ENCODE peak calls at places on chromosomes 12 and 14, in five cellular contexts. M, O, G, I and L are unnamed samples.

GRCh38 chr14:88668448-88669116 is 105.7 kb downstream of the ZC3H14 start:
- DNase-seq in M (no peak), I (no peak), G (no peak), O (no peak), L (no peak)

GRCh38 chr12:13230500-13230899 is 34.0 kb downstream of the EMP1 start:
- DNase-seq in O (no peak), G (no peak), I (no peak), M (no peak), L (no peak)

GRCh38 chr12:122834229-122834920 is 882 bp upstream of the HIP1R start:
- DNase-seq in G (peak), M (no peak), I (peak), O (peak), L (peak)

GRCh38 chr12:94148841-94149780 is 734 bp downstream of the PLXNC1 start:
- DNase-seq in I (no peak), O (no peak), M (no peak), G (peak), L (no peak)

GRCh38 chr12:5912437-5913334 is 32.4 kb downstream of the ANO2 start:
- DNase-seq in G (no peak), M (no peak), I (no peak), O (no peak), L (peak)

GRCh38 chr12:1598757-1599156 is 4.4 kb upstream of the FBXL14 start:
- DNase-seq in G (no peak), M (no peak), I (no peak), O (no peak), L (no peak)

GRCh38 chr12:122051231-122051876 is 27.2 kb upstream of the MLXIP start:
- DNase-seq in I (peak), G (no peak), M (no peak), O (no peak), L (no peak)

GRCh38 chr14:42095155-42095554 is 488.5 kb downstream of the LRFN5 start:
- DNase-seq in O (no peak), G (no peak), M (no peak), I (no peak), L (no peak)